ENCODE peak calls at places on chromosome 20, in seven cellular contexts. I is lower leg skin; J is neural progenitor cell; K is pancreas; M is PC-3; B is CD8-positive, alpha-beta T cell; D is coronary artery. Z is an unnamed sample.

GRCh38 chr20:15245896-15246295 is 908.5 kb upstream of the FLRT3 start:
- DNase-seq in I (no peak), J (no peak), K (no peak), M (no peak), B (no peak), D (no peak), Z (no peak)

GRCh38 chr20:51380401-51381385 is 161.8 kb downstream of the NFATC2 start:
- DNase-seq in I (no peak), J (no peak), K (no peak), M (no peak), B (no peak), D (no peak), Z (no peak)

GRCh38 chr20:34222208-34222607 is 19.0 kb upstream of the ASIP start:
- DNase-seq in I (peak; percentile 45), J (no peak), K (no peak), M (peak; percentile 47), B (no peak), D (no peak), Z (peak; percentile 94)

GRCh38 chr20:32130352-32130751 is 20.8 kb downstream of the TM9SF4 start:
- DNase-seq in I (no peak), J (no peak), K (no peak), M (no peak), B (no peak), D (peak; percentile 2), Z (peak; percentile 16)

GRCh38 chr20:58837717-58838116 is 13.0 kb downstream of the GNAS-AS1 start:
- DNase-seq in I (no peak), J (no peak), K (no peak), M (no peak), B (no peak), D (no peak), Z (no peak)

GRCh38 chr20:38748863-38749153 is 548 bp downstream of the ACTR5 start:
- DNase-seq in I (peak; percentile 24), J (no peak), K (no peak), M (peak; percentile 61), B (peak; percentile 56), D (no peak), Z (no peak)

GRCh38 chr20:23145281-23145700 is 59.2 kb upstream of the CD93 start:
- DNase-seq in I (no peak), J (no peak), K (no peak), M (peak; percentile 82), B (no peak), D (peak; percentile 87), Z (peak; percentile 80)

GRCh38 chr20:34022154-34022842 is 28.6 kb downstream of the RALY start:
- DNase-seq in I (no peak), J (peak; percentile 39), K (no peak), M (peak; percentile 57), B (no peak), D (no peak), Z (no peak)

GRCh38 chr20:37948956-37949355 is 46.0 kb downstream of the VSTM2L start:
- DNase-seq in I (peak; percentile 2), J (no peak), K (no peak), M (no peak), B (no peak), D (peak; percentile 12), Z (no peak)

GRCh38 chr20:58611236-58612020 is 39.7 kb upstream of the STX16 start:
- DNase-seq in I (peak; percentile 25), J (no peak), K (no peak), M (peak; percentile 99), B (no peak), D (no peak), Z (no peak)

GRCh38 chr20:25126204-25126603 is 44.3 kb upstream of the VSX1 start:
- DNase-seq in I (no peak), J (no peak), K (no peak), M (no peak), B (no peak), D (no peak), Z (no peak)

GRCh38 chr20:37081717-37082289 is 14.0 kb downstream of the RBL1 start:
- DNase-seq in I (no peak), J (peak; percentile 3), K (no peak), M (no peak), B (peak; percentile 58), D (no peak), Z (no peak)

GRCh38 chr20:32614772-32615171 is 29.6 kb upstream of the NOL4L start:
- DNase-seq in I (no peak), J (no peak), K (no peak), M (no peak), B (no peak), D (no peak), Z (no peak)

GRCh38 chr20:58599966-58600365 is 51.1 kb upstream of the STX16 start:
- DNase-seq in I (no peak), J (no peak), K (no peak), M (no peak), B (no peak), D (no peak), Z (no peak)

GRCh38 chr20:44701116-44701865 is 13.9 kb upstream of the CCN5 start:
- DNase-seq in I (no peak), J (no peak), K (no peak), M (no peak), B (no peak), D (no peak), Z (no peak)
- TF ChIP-seq CTCF in I (no peak), J (no peak), K (no peak), M (no peak), B (no peak), D (no peak), Z (no peak)

GRCh38 chr20:50127587-50128519 is 14.9 kb upstream of the UBE2V1 start:
- DNase-seq in I (no peak), J (no peak), K (peak; percentile 43), M (no peak), B (no peak), D (no peak), Z (no peak)

GRCh38 chr20:50129662-50130345 is 16.9 kb upstream of the UBE2V1 start:
- DNase-seq in I (no peak), J (no peak), K (no peak), M (no peak), B (no peak), D (no peak), Z (no peak)

GRCh38 chr20:50128520-50128905 is 15.6 kb upstream of the UBE2V1 start:
- DNase-seq in I (no peak), J (no peak), K (no peak), M (no peak), B (no peak), D (no peak), Z (no peak)

GRCh38 chr20:50130995-50131394 is 18.0 kb upstream of the UBE2V1 start:
- DNase-seq in I (no peak), J (no peak), K (no peak), M (no peak), B (no peak), D (no peak), Z (no peak)

DNA sequence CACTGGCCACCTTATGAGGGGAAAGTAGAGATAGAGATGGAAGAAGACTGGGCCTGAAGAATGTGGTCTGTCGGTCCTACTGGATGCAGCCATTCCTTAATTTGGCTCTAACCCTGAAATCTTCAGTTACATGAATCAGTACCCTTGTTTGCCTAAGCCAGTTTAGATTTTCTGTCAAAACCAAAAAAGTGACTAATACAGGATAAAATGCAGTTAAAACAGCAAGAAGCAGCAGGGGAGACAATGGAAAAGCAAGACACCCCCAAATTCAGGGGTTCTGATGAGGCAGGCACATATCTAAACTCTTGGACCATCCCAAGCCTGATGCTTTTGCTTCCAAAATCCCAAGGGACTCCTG is 17.4 kb upstream of the UBE2V1 start:
- DNase-seq in I (no peak), J (no peak), K (no peak), M (no peak), B (no peak), D (no peak), Z (no peak)
- H3K4me3 ChIP-seq in I (no peak overlapping the region), J (no peak overlapping the region), K (no peak overlapping the region), M (no peak overlapping the region), B (no peak overlapping the region), D (no peak overlapping the region), Z (no peak overlapping the region)

GRCh38 chr20:63519765-63520593 is 586 bp upstream of the PPDPF start:
- DNase-seq in I (peak; percentile 60), J (peak; percentile 93), K (peak; percentile 90), M (peak; percentile 51), B (peak; percentile 75), D (peak; percentile 87), Z (peak; percentile 42)
- TF ChIP-seq CTCF in I (no peak), J (peak; percentile 31), K (no peak), M (peak; percentile 35), B (peak; percentile 5), D (no peak), Z (no peak)

GRCh38 chr20:18904624-18905023 is 91.0 kb downstream of the SCP2D1 start:
- DNase-seq in I (no peak), J (peak; percentile 18), K (no peak), M (peak; percentile 54), B (no peak), D (no peak), Z (no peak)
- H3K4me3 ChIP-seq in I (no peak overlapping the region), J (no peak overlapping the region), K (no peak overlapping the region), M (no peak overlapping the region), B (no peak overlapping the region), D (no peak overlapping the region), Z (no peak overlapping the region)